ENCODE peak calls at places on chromosomes 7 and 10, in nine cellular contexts. C, Y, J, R, M, L, A, P and O are unnamed samples.
A peak's percentile ranks its signal among the peaks of the same experiment; 100 is the strongest.

GRCh38 chr10:625335-625699 is 64.2 kb downstream of the DIP2C start:
- DNase-seq in A (no peak), Y (no peak), R (no peak), L (peak; percentile 69), C (no peak), J (no peak), M (peak; percentile 77), P (no peak), O (no peak)

GRCh38 chr7:137527634-137528033 is 184.1 kb upstream of the PTN start:
- DNase-seq in Y (no peak), C (no peak), L (no peak), A (no peak), J (no peak), M (no peak), P (no peak), R (no peak), O (no peak)

GRCh38 chr10:12509794-12510100 is 160.4 kb downstream of the CAMK1D start:
- DNase-seq in J (no peak), A (no peak), M (no peak), P (no peak), Y (no peak), C (no peak), L (peak; percentile 40), R (no peak), O (no peak)

GRCh38 chr7:107501593-107501992 is 31.7 kb downstream of the GPR22 start:
- DNase-seq in C (no peak), P (peak; percentile 22), A (peak; percentile 65), R (peak; percentile 23), Y (peak; percentile 67), J (no peak), M (peak; percentile 56), L (no peak), O (peak; percentile 59)

GRCh38 chr7:84216477-84216876 is 21.9 kb upstream of the SEMA3A start:
- DNase-seq in M (no peak), L (no peak), C (no peak), R (no peak), J (no peak), Y (peak; percentile 26), P (no peak), A (peak; percentile 55), O (no peak)

GRCh38 chr10:51768886-51769285 is 69.5 kb upstream of the CSTF2T start:
- DNase-seq in P (no peak), C (no peak), M (no peak), J (no peak), L (no peak), A (no peak), R (no peak), Y (no peak), O (no peak)

GRCh38 chr7:147443942-147444341 is 1146.6 kb upstream of the C7orf33 start:
- DNase-seq in R (no peak), Y (no peak), L (no peak), A (no peak), P (no peak), M (peak; percentile 63), C (no peak), J (no peak), O (no peak)

GRCh38 chr10:58981051-58981450 is 195.4 kb upstream of the PHYHIPL start:
- DNase-seq in R (no peak), C (no peak), L (no peak), M (peak; percentile 28), J (no peak), A (no peak), P (no peak), Y (no peak), O (peak; percentile 2)

GRCh38 chr7:159099711-159100231 is 44.9 kb downstream of the VIPR2 start:
- DNase-seq in C (peak; percentile 63), P (no peak), R (peak; percentile 3), J (no peak), M (peak; percentile 53), Y (no peak), L (peak; percentile 43), A (no peak), O (no peak)

GRCh38 chr10:119199231-119199992 is 8.0 kb upstream of the GRK5 start:
- DNase-seq in R (peak; percentile 63), J (peak; percentile 44), C (peak; percentile 88), P (peak; percentile 69), M (peak; percentile 78), Y (peak; percentile 90), A (peak; percentile 75), L (peak; percentile 74), O (peak; percentile 90)

GRCh38 chr7:3991771-3992231 is 690.3 kb upstream of the FOXK1 start:
- DNase-seq in M (peak; percentile 71), A (no peak), P (no peak), J (no peak), R (no peak), C (no peak), Y (no peak), L (no peak), O (no peak)

GRCh38 chr10:121710207-121710606 is 112.0 kb upstream of the FGFR2 start:
- DNase-seq in R (no peak), C (no peak), Y (peak; percentile 43), L (peak; percentile 67), A (no peak), J (no peak), M (peak; percentile 84), P (no peak), O (no peak)

GRCh38 chr10:103759100-103759781 is 96.1 kb downstream of the SH3PXD2A start:
- DNase-seq in A (peak; percentile 84), M (peak; percentile 42), R (peak; percentile 57), J (peak; percentile 71), P (no peak), C (peak; percentile 80), Y (peak; percentile 91), L (no peak), O (peak; percentile 90)

GRCh38 chr7:36440880-36441279 is 51.2 kb downstream of the ANLN start:
- DNase-seq in A (peak; percentile 46), R (no peak), P (no peak), Y (peak; percentile 56), L (no peak), C (no peak), J (peak; percentile 51), M (peak; percentile 53), O (peak; percentile 47)

GRCh38 chr10:77165445-77166316 is 471.9 kb downstream of the KCNMA1 start:
- DNase-seq in J (peak; percentile 49), Y (peak; percentile 84), R (peak; percentile 62), C (peak; percentile 69), P (peak; percentile 59), M (peak; percentile 54), L (no peak), A (peak; percentile 75), O (peak; percentile 73)

GRCh38 chr7:74478671-74479065 is 25.0 kb downstream of the GTF2IRD1 start:
- DNase-seq in R (no peak), P (no peak), M (no peak), Y (no peak), A (no peak), L (no peak), C (no peak), J (no peak), O (no peak)

GRCh38 chr7:74479066-74479781 is 25.5 kb downstream of the GTF2IRD1 start:
- DNase-seq in P (no peak), M (peak; percentile 70), J (no peak), A (peak; percentile 27), Y (no peak), L (no peak), R (peak; percentile 60), C (peak; percentile 78), O (peak; percentile 50)

GRCh38 chr7:74481458-74482324 is 28.0 kb downstream of the GTF2IRD1 start:
- DNase-seq in M (peak; percentile 61), C (no peak), R (no peak), A (no peak), L (no peak), Y (no peak), P (no peak), J (no peak), O (peak; percentile 55)

GRCh38 chr7:74480861-74481417 is 27.2 kb downstream of the GTF2IRD1 start:
- DNase-seq in C (peak; percentile 84), M (no peak), Y (peak; percentile 69), A (peak; percentile 33), R (peak; percentile 64), P (no peak), L (peak; percentile 83), J (no peak), O (peak; percentile 92)

GRCh38 chr7:74479961-74480829 is 26.5 kb downstream of the GTF2IRD1 start:
- DNase-seq in Y (peak; percentile 72), P (no peak), A (peak; percentile 63), C (peak; percentile 96), J (no peak), M (peak; percentile 95), R (peak; percentile 79), L (peak; percentile 93), O (peak; percentile 91)
- H3K4me3 ChIP-seq in Y (peak overlapping the region; percentile 38), P (no peak overlapping the region), A (no peak overlapping the region), C (peak overlapping the region; percentile 31), J (no peak overlapping the region), M (no peak overlapping the region), R (peak overlapping the region; percentile 34), L (peak overlapping the region; percentile 14), O (peak overlapping the region; percentile 54)

GRCh38 chr7:39413866-39414668 is 152.1 kb upstream of the YAE1 start:
- DNase-seq in Y (peak; percentile 40), L (peak; percentile 63), R (peak; percentile 31), J (no peak), A (peak; percentile 3), C (peak; percentile 67), M (peak; percentile 77), P (no peak), O (peak; percentile 38)
- H3K4me3 ChIP-seq in Y (peak overlapping the region; percentile 61), L (peak overlapping the region; percentile 55), R (peak overlapping the region; percentile 41), J (no peak overlapping the region), A (peak overlapping the region; percentile 28), C (peak overlapping the region; percentile 50), M (peak overlapping the region; percentile 49), P (no peak overlapping the region), O (peak overlapping the region; percentile 62)

GRCh38 chr10:93072225-93072712 is 1.4 kb upstream of the CYP26A1 start:
- DNase-seq in Y (no peak), P (no peak), R (no peak), A (no peak), L (no peak), J (no peak), M (no peak), C (no peak), O (no peak)

GRCh38 chr10:93071674-93072224 is 1.9 kb upstream of the CYP26A1 start:
- DNase-seq in P (no peak), M (peak; percentile 80), R (peak; percentile 29), J (peak; percentile 74), Y (no peak), A (no peak), L (no peak), C (no peak), O (no peak)

GRCh38 chr10:93074137-93074596 is 474 bp downstream of the CYP26A1 start:
- DNase-seq in J (no peak), R (no peak), P (no peak), A (no peak), M (peak; percentile 71), C (no peak), Y (no peak), L (peak; percentile 40), O (no peak)

GRCh38 chr10:93073539-93074136 is at the start of gene CYP26A1:
- DNase-seq in C (no peak), L (peak; percentile 9), A (no peak), P (no peak), R (no peak), Y (no peak), J (no peak), M (peak; percentile 64), O (no peak)

GRCh38 chr10:93072713-93073538 is 767 bp upstream of the CYP26A1 start:
- DNase-seq in R (no peak), L (peak; percentile 26), J (no peak), M (peak; percentile 42), P (no peak), C (no peak), Y (no peak), A (no peak), O (no peak)
- H3K4me3 ChIP-seq in R (peak overlapping the region; percentile 22), L (no peak overlapping the region), J (peak overlapping the region; percentile 73), M (peak overlapping the region; percentile 53), P (no peak overlapping the region), C (peak overlapping the region; percentile 7), Y (no peak overlapping the region), A (no peak overlapping the region), O (no peak overlapping the region)

GRCh38 chr7:42096262-42096661 is 140.7 kb downstream of the GLI3 start:
- DNase-seq in R (no peak), P (no peak), L (no peak), M (no peak), Y (no peak), J (no peak), C (no peak), A (no peak), O (no peak)
- H3K4me3 ChIP-seq in R (no peak overlapping the region), P (no peak overlapping the region), L (no peak overlapping the region), M (no peak overlapping the region), Y (no peak overlapping the region), J (no peak overlapping the region), C (no peak overlapping the region), A (no peak overlapping the region), O (no peak overlapping the region)